ENCODE peak calls at places on chromosomes 3 and 15, in seven cellular contexts. J is CD8-positive, alpha-beta T cell; W is A549; D is iris pigment epithelial cell; O is left cardiac atrium; Y is SK-N-DZ; A is breast epithelium. G is an unnamed sample.

GRCh38 chr3:7924228-7924627 is 577.4 kb upstream of the LMCD1 start:
- DNase-seq in J (no peak), W (no peak), D (no peak), O (no peak), Y (no peak), A (no peak), G (no peak)

GRCh38 chr3:123096701-123097100 is 29.9 kb downstream of the PDIA5 start:
- DNase-seq in J (no peak), W (no peak), D (peak), O (peak), Y (no peak), A (no peak), G (no peak)

GRCh38 chr3:138861755-138862333 is 27.1 kb upstream of the PIK3CB start:
- DNase-seq in J (no peak), W (peak), D (peak), O (no peak), Y (no peak), A (no peak), G (no peak)

GRCh38 chr3:59237121-59237520 is 187.3 kb upstream of the CFAP20DC start:
- DNase-seq in J (no peak), W (no peak), D (no peak), O (no peak), Y (no peak), A (no peak), G (no peak)

GRCh38 chr3:57298041-57298440 is 5.6 kb upstream of the ASB14 start:
- DNase-seq in J (no peak), W (peak), D (peak), O (no peak), Y (no peak), A (no peak), G (no peak)

GRCh38 chr3:55271549-55271948 is 215.6 kb downstream of the WNT5A start:
- DNase-seq in J (no peak), W (no peak), D (no peak), O (no peak), Y (no peak), A (no peak), G (no peak)

GRCh38 chr3:12501360-12502020 is 17.2 kb downstream of the TSEN2 start:
- DNase-seq in J (no peak), W (no peak), D (peak), O (no peak), Y (no peak), A (no peak), G (no peak)

GRCh38 chr3:41318520-41318919 is 119.2 kb downstream of the CTNNB1 start:
- DNase-seq in J (no peak), W (no peak), D (no peak), O (no peak), Y (no peak), A (no peak), G (no peak)

GRCh38 chr3:70775257-70775656 is 462.8 kb upstream of the MDFIC2 start:
- DNase-seq in J (no peak), W (no peak), D (no peak), O (no peak), Y (no peak), A (no peak), G (no peak)

GRCh38 chr15:45664451-45664850 is 29.6 kb downstream of the SQOR start:
- DNase-seq in J (no peak), W (no peak), D (peak), O (no peak), Y (no peak), A (no peak), G (no peak)

GRCh38 chr3:44032487-44032886 is 209.2 kb upstream of the TOPAZ1 start:
- DNase-seq in J (no peak), W (no peak), D (no peak), O (no peak), Y (no peak), A (no peak), G (no peak)

GRCh38 chr3:158974905-158975304 is 173.1 kb downstream of the MFSD1 start:
- DNase-seq in J (no peak), W (no peak), D (no peak), O (no peak), Y (peak), A (no peak), G (no peak)

GRCh38 chr3:193996641-193997089 is 139.3 kb upstream of the HES1 start:
- DNase-seq in J (no peak), W (no peak), D (no peak), O (no peak), Y (no peak), A (no peak), G (no peak)

GRCh38 chr3:85977615-85978338 is 1013.2 kb downstream of the VGLL3 start:
- DNase-seq in J (no peak), W (no peak), D (no peak), O (no peak), Y (no peak), A (no peak), G (no peak)

GRCh38 chr15:40340038-40340739 is 550 bp downstream of the CCDC9B start:
- DNase-seq in J (no peak), W (peak), D (no peak), O (peak), Y (peak), A (no peak), G (no peak)

GRCh38 chr3:42829083-42829627 is 19.9 kb downstream of the ACKR2 start:
- DNase-seq in J (no peak), W (peak), D (no peak), O (no peak), Y (no peak), A (no peak), G (no peak)

GRCh38 chr3:66495633-66496032 is 5.2 kb downstream of the LRIG1 start:
- DNase-seq in J (no peak), W (no peak), D (no peak), O (no peak), Y (no peak), A (no peak), G (no peak)

GRCh38 chr3:137039570-137039969 is 81.8 kb downstream of the IL20RB start:
- DNase-seq in J (no peak), W (no peak), D (peak), O (no peak), Y (no peak), A (no peak), G (no peak)

GRCh38 chr3:43155464-43156121 is 49.7 kb upstream of the POMGNT2 start:
- DNase-seq in J (no peak), W (peak), D (peak), O (peak), Y (peak), A (peak), G (no peak)

GRCh38 chr3:33881181-33882064 is 83.0 kb downstream of the PDCD6IP start:
- DNase-seq in J (no peak), W (no peak), D (no peak), O (no peak), Y (peak), A (no peak), G (no peak)

GRCh38 chr15:81897011-81897677 is 148.7 kb downstream of the MEX3B start:
- DNase-seq in J (no peak), W (no peak), D (peak), O (no peak), Y (no peak), A (no peak), G (no peak)

GRCh38 chr15:69388259-69388658 is 25.9 kb upstream of the KIF23 start:
- DNase-seq in J (no peak), W (no peak), D (no peak), O (peak), Y (no peak), A (no peak), G (no peak)

GRCh38 chr3:57583544-57583943 is 13.6 kb downstream of the ARF4 start:
- DNase-seq in J (no peak), W (no peak), D (no peak), O (no peak), Y (no peak), A (no peak), G (no peak)

GRCh38 chr15:83970290-83970890 is 265.2 kb upstream of the GOLGA6L4 start:
- DNase-seq in J (no peak), W (no peak), D (no peak), O (peak), Y (no peak), A (no peak), G (peak)

G was measured in omental fat pad.